ENCODE peak calls at places on chromosomes 3 and 15, in eight cellular contexts. One of them, this sample, is unnamed.

GRCh38 chr3:141275032-141275422 is 43.4 kb downstream of the PXYLP1 start:
- DNase-seq in GM12865: peak
- DNase-seq in lung microvascular endothelial cell: peak
- DNase-seq in HS-5: no peak
- DNase-seq in hepatic stellate cell: peak
- DNase-seq in ELR: peak
- DNase-seq in sciatic nerve: no peak
- DNase-seq in stimulated activated CD8-positive, alpha-beta memory T cell treated with anti-CD3 and anti-CD28 coated beads, Interleukin-12 subunit alpha, Interleukin-12 subunit beta, amount 100 ng/mL, for 4 hours: no peak
- DNase-seq in this sample: peak

GRCh38 chr3:33312361-33312760 is 35.1 kb downstream of the FBXL2 start:
- DNase-seq in GM12865: no peak
- DNase-seq in lung microvascular endothelial cell: peak
- DNase-seq in HS-5: no peak
- DNase-seq in hepatic stellate cell: no peak
- DNase-seq in ELR: no peak
- DNase-seq in sciatic nerve: no peak
- DNase-seq in stimulated activated CD8-positive, alpha-beta memory T cell treated with anti-CD3 and anti-CD28 coated beads, Interleukin-12 subunit alpha, Interleukin-12 subunit beta, amount 100 ng/mL, for 4 hours: no peak
- DNase-seq in this sample: no peak

GRCh38 chr3:105866656-105867653 is 1.9 kb downstream of the CBLB start:
- DNase-seq in GM12865: peak
- DNase-seq in lung microvascular endothelial cell: peak
- DNase-seq in HS-5: peak
- DNase-seq in hepatic stellate cell: no peak
- DNase-seq in ELR: peak
- DNase-seq in sciatic nerve: no peak
- DNase-seq in stimulated activated CD8-positive, alpha-beta memory T cell treated with anti-CD3 and anti-CD28 coated beads, Interleukin-12 subunit alpha, Interleukin-12 subunit beta, amount 100 ng/mL, for 4 hours: no peak
- DNase-seq in this sample: peak

GRCh38 chr15:39504812-39505211 is 76.1 kb upstream of the THBS1 start:
- DNase-seq in GM12865: no peak
- DNase-seq in lung microvascular endothelial cell: peak
- DNase-seq in HS-5: peak
- DNase-seq in hepatic stellate cell: peak
- DNase-seq in ELR: peak
- DNase-seq in sciatic nerve: no peak
- DNase-seq in stimulated activated CD8-positive, alpha-beta memory T cell treated with anti-CD3 and anti-CD28 coated beads, Interleukin-12 subunit alpha, Interleukin-12 subunit beta, amount 100 ng/mL, for 4 hours: no peak
- DNase-seq in this sample: peak

GRCh38 chr3:45507820-45508317 is 86.7 kb upstream of the LIMD1 start:
- DNase-seq in GM12865: no peak
- DNase-seq in lung microvascular endothelial cell: peak
- DNase-seq in HS-5: no peak
- DNase-seq in hepatic stellate cell: peak
- DNase-seq in ELR: peak
- DNase-seq in sciatic nerve: no peak
- DNase-seq in stimulated activated CD8-positive, alpha-beta memory T cell treated with anti-CD3 and anti-CD28 coated beads, Interleukin-12 subunit alpha, Interleukin-12 subunit beta, amount 100 ng/mL, for 4 hours: no peak
- DNase-seq in this sample: no peak

GRCh38 chr3:112647122-112647521 is 6.2 kb upstream of the CCDC80 start:
- DNase-seq in GM12865: no peak
- DNase-seq in lung microvascular endothelial cell: peak
- DNase-seq in HS-5: peak
- DNase-seq in hepatic stellate cell: peak
- DNase-seq in ELR: peak
- DNase-seq in sciatic nerve: no peak
- DNase-seq in stimulated activated CD8-positive, alpha-beta memory T cell treated with anti-CD3 and anti-CD28 coated beads, Interleukin-12 subunit alpha, Interleukin-12 subunit beta, amount 100 ng/mL, for 4 hours: no peak
- DNase-seq in this sample: peak

GRCh38 chr3:76699846-76700245 is 340.1 kb upstream of the ROBO2 start:
- DNase-seq in GM12865: no peak
- DNase-seq in lung microvascular endothelial cell: no peak
- DNase-seq in HS-5: no peak
- DNase-seq in hepatic stellate cell: no peak
- DNase-seq in ELR: no peak
- DNase-seq in sciatic nerve: no peak
- DNase-seq in stimulated activated CD8-positive, alpha-beta memory T cell treated with anti-CD3 and anti-CD28 coated beads, Interleukin-12 subunit alpha, Interleukin-12 subunit beta, amount 100 ng/mL, for 4 hours: no peak
- DNase-seq in this sample: no peak

GRCh38 chr3:184289426-184289938 is 9.6 kb upstream of the PSMD2 start:
- DNase-seq in GM12865: peak
- DNase-seq in lung microvascular endothelial cell: peak
- DNase-seq in HS-5: no peak
- DNase-seq in hepatic stellate cell: peak
- DNase-seq in ELR: peak
- DNase-seq in sciatic nerve: peak
- DNase-seq in stimulated activated CD8-positive, alpha-beta memory T cell treated with anti-CD3 and anti-CD28 coated beads, Interleukin-12 subunit alpha, Interleukin-12 subunit beta, amount 100 ng/mL, for 4 hours: peak
- DNase-seq in this sample: peak

GRCh38 chr3:32813180-32813579 is 4.6 kb upstream of the TRIM71 start:
- DNase-seq in GM12865: no peak
- DNase-seq in lung microvascular endothelial cell: no peak
- DNase-seq in HS-5: no peak
- DNase-seq in hepatic stellate cell: no peak
- DNase-seq in ELR: no peak
- DNase-seq in sciatic nerve: no peak
- DNase-seq in stimulated activated CD8-positive, alpha-beta memory T cell treated with anti-CD3 and anti-CD28 coated beads, Interleukin-12 subunit alpha, Interleukin-12 subunit beta, amount 100 ng/mL, for 4 hours: no peak
- DNase-seq in this sample: no peak

GRCh38 chr3:112817271-112817670 is 29.4 kb downstream of the CD200R1L start:
- DNase-seq in GM12865: no peak
- DNase-seq in lung microvascular endothelial cell: no peak
- DNase-seq in HS-5: no peak
- DNase-seq in hepatic stellate cell: no peak
- DNase-seq in ELR: no peak
- DNase-seq in sciatic nerve: no peak
- DNase-seq in stimulated activated CD8-positive, alpha-beta memory T cell treated with anti-CD3 and anti-CD28 coated beads, Interleukin-12 subunit alpha, Interleukin-12 subunit beta, amount 100 ng/mL, for 4 hours: no peak
- DNase-seq in this sample: no peak

GRCh38 chr15:78194568-78194925 is 39.8 kb downstream of the ACSBG1 start:
- DNase-seq in GM12865: no peak
- DNase-seq in lung microvascular endothelial cell: no peak
- DNase-seq in HS-5: no peak
- DNase-seq in hepatic stellate cell: no peak
- DNase-seq in ELR: no peak
- DNase-seq in sciatic nerve: no peak
- DNase-seq in stimulated activated CD8-positive, alpha-beta memory T cell treated with anti-CD3 and anti-CD28 coated beads, Interleukin-12 subunit alpha, Interleukin-12 subunit beta, amount 100 ng/mL, for 4 hours: no peak
- DNase-seq in this sample: no peak

GRCh38 chr3:138112362-138112761 is 3.0 kb downstream of the DZIP1L start:
- DNase-seq in GM12865: no peak
- DNase-seq in lung microvascular endothelial cell: no peak
- DNase-seq in HS-5: no peak
- DNase-seq in hepatic stellate cell: no peak
- DNase-seq in ELR: no peak
- DNase-seq in sciatic nerve: no peak
- DNase-seq in stimulated activated CD8-positive, alpha-beta memory T cell treated with anti-CD3 and anti-CD28 coated beads, Interleukin-12 subunit alpha, Interleukin-12 subunit beta, amount 100 ng/mL, for 4 hours: no peak
- DNase-seq in this sample: peak

GRCh38 chr3:57098418-57099310 is 38.2 kb downstream of the SPATA12 start:
- DNase-seq in GM12865: no peak
- DNase-seq in lung microvascular endothelial cell: peak
- DNase-seq in HS-5: no peak
- DNase-seq in hepatic stellate cell: no peak
- DNase-seq in ELR: peak
- DNase-seq in sciatic nerve: no peak
- DNase-seq in stimulated activated CD8-positive, alpha-beta memory T cell treated with anti-CD3 and anti-CD28 coated beads, Interleukin-12 subunit alpha, Interleukin-12 subunit beta, amount 100 ng/mL, for 4 hours: no peak
- DNase-seq in this sample: peak

GRCh38 chr3:153277029-153277428 is 115.0 kb downstream of the RAP2B start:
- DNase-seq in GM12865: no peak
- DNase-seq in lung microvascular endothelial cell: no peak
- DNase-seq in HS-5: peak
- DNase-seq in hepatic stellate cell: no peak
- DNase-seq in ELR: peak
- DNase-seq in sciatic nerve: no peak
- DNase-seq in stimulated activated CD8-positive, alpha-beta memory T cell treated with anti-CD3 and anti-CD28 coated beads, Interleukin-12 subunit alpha, Interleukin-12 subunit beta, amount 100 ng/mL, for 4 hours: no peak
- DNase-seq in this sample: peak

GRCh38 chr3:52705688-52706686 is at the start of the genes GLT8D1 and SPCS1:
- DNase-seq in GM12865: peak
- DNase-seq in lung microvascular endothelial cell: peak
- DNase-seq in HS-5: peak
- DNase-seq in hepatic stellate cell: peak
- DNase-seq in ELR: peak
- DNase-seq in sciatic nerve: peak
- DNase-seq in stimulated activated CD8-positive, alpha-beta memory T cell treated with anti-CD3 and anti-CD28 coated beads, Interleukin-12 subunit alpha, Interleukin-12 subunit beta, amount 100 ng/mL, for 4 hours: peak
- DNase-seq in this sample: peak

GRCh38 chr15:78679089-78679511 is 38.1 kb upstream of the CHRNB4 start:
- DNase-seq in GM12865: no peak
- DNase-seq in lung microvascular endothelial cell: no peak
- DNase-seq in HS-5: no peak
- DNase-seq in hepatic stellate cell: no peak
- DNase-seq in ELR: no peak
- DNase-seq in sciatic nerve: peak
- DNase-seq in stimulated activated CD8-positive, alpha-beta memory T cell treated with anti-CD3 and anti-CD28 coated beads, Interleukin-12 subunit alpha, Interleukin-12 subunit beta, amount 100 ng/mL, for 4 hours: no peak
- DNase-seq in this sample: no peak

GRCh38 chr3:11371758-11372157 is 99.6 kb downstream of the ATG7 start:
- DNase-seq in GM12865: no peak
- DNase-seq in lung microvascular endothelial cell: no peak
- DNase-seq in HS-5: no peak
- DNase-seq in hepatic stellate cell: no peak
- DNase-seq in ELR: no peak
- DNase-seq in sciatic nerve: no peak
- DNase-seq in stimulated activated CD8-positive, alpha-beta memory T cell treated with anti-CD3 and anti-CD28 coated beads, Interleukin-12 subunit alpha, Interleukin-12 subunit beta, amount 100 ng/mL, for 4 hours: no peak
- DNase-seq in this sample: no peak

GRCh38 chr15:91622676-91623342 is 230.7 kb upstream of the SLCO3A1 start:
- DNase-seq in GM12865: no peak
- DNase-seq in lung microvascular endothelial cell: no peak
- DNase-seq in HS-5: no peak
- DNase-seq in hepatic stellate cell: no peak
- DNase-seq in ELR: no peak
- DNase-seq in sciatic nerve: no peak
- DNase-seq in stimulated activated CD8-positive, alpha-beta memory T cell treated with anti-CD3 and anti-CD28 coated beads, Interleukin-12 subunit alpha, Interleukin-12 subunit beta, amount 100 ng/mL, for 4 hours: no peak
- DNase-seq in this sample: no peak

GRCh38 chr3:120636790-120637401 is 40.8 kb downstream of the NDUFB4 start:
- DNase-seq in GM12865: no peak
- DNase-seq in lung microvascular endothelial cell: no peak
- DNase-seq in HS-5: no peak
- DNase-seq in hepatic stellate cell: no peak
- DNase-seq in ELR: no peak
- DNase-seq in sciatic nerve: no peak
- DNase-seq in stimulated activated CD8-positive, alpha-beta memory T cell treated with anti-CD3 and anti-CD28 coated beads, Interleukin-12 subunit alpha, Interleukin-12 subunit beta, amount 100 ng/mL, for 4 hours: no peak
- DNase-seq in this sample: no peak

GRCh38 chr3:11498174-11498573 is 145.5 kb downstream of the VGLL4 start:
- DNase-seq in GM12865: no peak
- DNase-seq in lung microvascular endothelial cell: no peak
- DNase-seq in HS-5: no peak
- DNase-seq in hepatic stellate cell: no peak
- DNase-seq in ELR: no peak
- DNase-seq in sciatic nerve: no peak
- DNase-seq in stimulated activated CD8-positive, alpha-beta memory T cell treated with anti-CD3 and anti-CD28 coated beads, Interleukin-12 subunit alpha, Interleukin-12 subunit beta, amount 100 ng/mL, for 4 hours: no peak
- DNase-seq in this sample: no peak

GRCh38 chr3:132596816-132597433 is at the start of gene ACKR4:
- DNase-seq in GM12865: peak
- DNase-seq in lung microvascular endothelial cell: peak
- DNase-seq in HS-5: no peak
- DNase-seq in hepatic stellate cell: no peak
- DNase-seq in ELR: peak
- DNase-seq in sciatic nerve: no peak
- DNase-seq in stimulated activated CD8-positive, alpha-beta memory T cell treated with anti-CD3 and anti-CD28 coated beads, Interleukin-12 subunit alpha, Interleukin-12 subunit beta, amount 100 ng/mL, for 4 hours: no peak
- DNase-seq in this sample: no peak

GRCh38 chr3:149186726-149187125 is 34.9 kb downstream of the CP start:
- DNase-seq in GM12865: no peak
- DNase-seq in lung microvascular endothelial cell: no peak
- DNase-seq in HS-5: no peak
- DNase-seq in hepatic stellate cell: no peak
- DNase-seq in ELR: no peak
- DNase-seq in sciatic nerve: no peak
- DNase-seq in stimulated activated CD8-positive, alpha-beta memory T cell treated with anti-CD3 and anti-CD28 coated beads, Interleukin-12 subunit alpha, Interleukin-12 subunit beta, amount 100 ng/mL, for 4 hours: no peak
- DNase-seq in this sample: no peak

This sample was measured in M059J.